ENCODE peak calls at places on chromosomes 13 and 19, in eight cellular contexts. L, D, V, Z, C, G, K and H are unnamed samples.

GRCh38 chr19:13623686-13624405 is 117.6 kb upstream of the CACNA1A start:
- DNase-seq in L (no peak), D (no peak), V (no peak), Z (no peak), C (no peak), G (no peak), K (no peak), H (no peak)

GRCh38 chr19:5358173-5358800 is 17.7 kb upstream of the PTPRS start:
- DNase-seq in L (no peak), D (no peak), V (no peak), Z (no peak), C (no peak), G (no peak), K (no peak), H (no peak)

GRCh38 chr13:73835138-73835721 is 299.0 kb downstream of the KLF12 start:
- DNase-seq in L (peak), D (no peak), V (no peak), Z (peak), C (no peak), G (no peak), K (peak), H (no peak)

GRCh38 chr19:5001547-5002131 is 32.7 kb downstream of the KDM4B start:
- DNase-seq in L (peak), D (peak), V (no peak), Z (peak), C (no peak), G (peak), K (peak), H (no peak)

GRCh38 chr13:113777311-113778260 is 18.6 kb downstream of the TMEM255B start:
- DNase-seq in L (peak), D (no peak), V (no peak), Z (no peak), C (peak), G (no peak), K (peak), H (peak)

GRCh38 chr13:96011291-96011875 is 41.8 kb downstream of the UGGT2 start:
- DNase-seq in L (peak), D (no peak), V (no peak), Z (no peak), C (no peak), G (no peak), K (no peak), H (no peak)

GRCh38 chr19:50377051-50377441 is 789 bp downstream of the NR1H2 start:
- DNase-seq in L (no peak), D (no peak), V (no peak), Z (peak), C (no peak), G (no peak), K (no peak), H (peak)

GRCh38 chr13:76331948-76332712 is 554.1 kb downstream of the KCTD12 start:
- DNase-seq in L (no peak), D (peak), V (no peak), Z (no peak), C (no peak), G (no peak), K (peak), H (no peak)

GRCh38 chr13:114142640-114143490 is 10.4 kb upstream of the RASA3 start:
- DNase-seq in L (no peak), D (no peak), V (no peak), Z (peak), C (no peak), G (peak), K (no peak), H (peak)